ENCODE peak calls at places on chromosomes 5 and 9, in seven cellular contexts. V, I, J, K, T, A and F are unnamed samples.

GRCh38 chr5:146079695-146080361 is 25.5 kb downstream of the PLAC8L1 start:
- DNase-seq in A (no peak), I (no peak), K (peak; percentile 47), V (peak; percentile 47), T (no peak), J (no peak), F (no peak)

GRCh38 chr9:129656795-129657390 is 8.6 kb upstream of the PRRX2 start:
- DNase-seq in J (no peak), K (no peak), V (peak; percentile 87), I (no peak), A (peak; percentile 83), T (no peak), F (no peak)

GRCh38 chr9:72129271-72130156 is 19.7 kb upstream of the GDA start:
- DNase-seq in V (no peak), J (peak; percentile 52), K (no peak), A (no peak), T (no peak), I (no peak), F (no peak)

GRCh38 chr9:90169490-90169889 is 473.1 kb downstream of the DIRAS2 start:
- DNase-seq in J (no peak), T (no peak), A (no peak), K (no peak), I (no peak), V (no peak), F (no peak)

GRCh38 chr9:99821187-99822095 is at the start of gene NR4A3:
- DNase-seq in I (peak; percentile 96), J (peak; percentile 96), V (peak; percentile 92), A (peak; percentile 92), T (peak; percentile 99), K (peak; percentile 91), F (peak; percentile 88)

GRCh38 chr9:80492221-80492620 is 920.5 kb downstream of the TLE4 start:
- DNase-seq in I (peak; percentile 77), A (no peak), T (no peak), V (peak; percentile 16), J (peak; percentile 67), K (no peak), F (no peak)

GRCh38 chr5:159638954-159639559 is 277.2 kb upstream of the ADRA1B start:
- DNase-seq in T (no peak), A (no peak), K (no peak), J (no peak), I (no peak), V (no peak), F (no peak)

GRCh38 chr9:91783411-91783810 is 166.6 kb downstream of the ROR2 start:
- DNase-seq in T (peak; percentile 67), A (no peak), J (no peak), K (peak; percentile 20), I (no peak), V (no peak), F (no peak)

GRCh38 chr5:139650031-139650688 is 2.0 kb downstream of the CXXC5 start:
- DNase-seq in T (peak; percentile 75), K (peak; percentile 87), J (peak; percentile 56), A (no peak), V (no peak), I (peak; percentile 78), F (peak; percentile 22)

GRCh38 chr9:93037476-93037971 is 21.0 kb upstream of the SUSD3 start:
- DNase-seq in K (no peak), A (no peak), J (no peak), T (no peak), V (no peak), I (no peak), F (no peak)

GRCh38 chr9:20593551-20593950 is 28.7 kb downstream of the MLLT3 start:
- DNase-seq in I (no peak), K (no peak), J (no peak), A (no peak), V (no peak), T (no peak), F (no peak)

GRCh38 chr9:115016369-115016768 is 86.0 kb upstream of the TNFSF8 start:
- DNase-seq in A (no peak), K (no peak), V (no peak), T (no peak), I (no peak), J (no peak), F (no peak)

GRCh38 chr5:52853573-52854163 is 66.0 kb downstream of the ITGA1 start:
- DNase-seq in K (no peak), V (no peak), T (no peak), I (no peak), A (no peak), J (no peak), F (no peak)

GRCh38 chr9:25964239-25964638 is 286.0 kb upstream of the TUSC1 start:
- DNase-seq in J (no peak), A (peak; percentile 8), T (no peak), K (peak; percentile 80), V (peak; percentile 90), I (no peak), F (no peak)

GRCh38 chr9:127754761-127755557 is 19.9 kb upstream of the TOR2A start:
- DNase-seq in T (no peak), I (no peak), J (no peak), K (peak; percentile 90), A (no peak), V (no peak), F (no peak)

GRCh38 chr9:117487555-117488175 is 72.8 kb upstream of the ASTN2 start:
- DNase-seq in A (peak; percentile 44), K (peak; percentile 97), V (peak; percentile 40), J (peak; percentile 81), I (peak; percentile 86), T (peak; percentile 74), F (no peak)

GRCh38 chr9:127898433-127899199 is 787 bp downstream of the ST6GALNAC6 start:
- DNase-seq in J (no peak), K (peak; percentile 73), V (peak; percentile 26), I (no peak), T (peak; percentile 85), A (no peak), F (no peak)

GRCh38 chr9:10050016-10050415 is 562.8 kb downstream of the PTPRD start:
- DNase-seq in I (no peak), A (no peak), K (peak; percentile 54), J (no peak), T (no peak), V (no peak), F (no peak)

GRCh38 chr5:144028058-144028457 is 142.4 kb downstream of the YIPF5 start:
- DNase-seq in J (no peak), I (no peak), V (no peak), K (no peak), A (no peak), T (no peak), F (no peak)

GRCh38 chr5:154118832-154119442 is 71.6 kb upstream of the GALNT10 start:
- DNase-seq in K (peak; percentile 49), T (no peak), I (no peak), V (peak; percentile 83), J (no peak), A (no peak), F (no peak)

GRCh38 chr9:116806075-116806474 is 119.0 kb downstream of the TRIM32 start:
- DNase-seq in J (no peak), K (peak; percentile 80), A (no peak), I (no peak), T (no peak), V (peak; percentile 7), F (no peak)

DNA sequence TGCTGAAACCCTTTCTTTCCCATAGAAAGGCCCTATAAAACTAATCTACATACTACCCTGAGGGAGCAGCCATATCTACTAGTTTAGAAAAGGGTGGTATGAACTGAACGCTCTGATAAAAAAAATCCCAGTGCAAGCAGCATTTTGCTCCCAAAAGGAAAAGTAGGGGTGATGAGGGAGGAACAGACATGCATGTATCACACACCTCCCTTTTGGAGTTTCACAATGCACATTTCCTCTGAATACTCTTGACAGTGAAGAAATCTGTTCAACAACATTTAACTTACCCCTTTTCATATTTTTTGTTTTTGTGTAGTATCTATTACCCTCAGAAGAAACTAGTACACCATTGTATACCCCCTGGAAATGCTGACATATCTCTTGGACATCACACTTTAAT is 411.4 kb downstream of the MAT2B start:
- DNase-seq in I (no peak), A (no peak), J (no peak), K (no peak), V (no peak), T (no peak), F (no peak)
- H3K27ac ChIP-seq in I (peak overlapping the region; percentile 72), A (no peak overlapping the region), J (no peak overlapping the region), K (no peak overlapping the region), V (no peak overlapping the region), T (no peak overlapping the region), F (no peak overlapping the region)

DNA sequence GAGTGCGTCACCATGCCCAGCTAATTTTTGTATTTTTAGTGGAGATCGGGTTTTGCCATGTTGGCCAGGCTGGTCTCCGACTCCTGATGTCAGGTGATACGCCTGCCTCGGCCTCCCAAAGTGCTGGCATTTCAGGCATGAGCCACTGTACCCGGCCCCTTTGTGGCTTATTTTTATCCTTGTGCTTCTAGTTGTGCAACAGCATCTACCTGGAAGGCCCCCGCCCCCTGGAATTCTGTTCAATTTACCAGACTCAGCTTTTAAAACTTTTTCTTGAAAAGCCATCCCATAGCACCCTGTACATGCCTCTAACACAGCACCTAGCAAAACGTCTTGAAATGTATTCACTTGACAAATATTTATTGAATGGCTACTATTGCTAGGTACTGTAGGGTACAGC is 9.7 kb upstream of the GPBP1 start:
- DNase-seq in I (no peak), K (no peak), V (no peak), A (no peak), J (no peak), T (no peak), F (no peak)
- H3K9me3 ChIP-seq in I (no peaks in the 10 kb centered on the region), K (no peaks in the 10 kb centered on the region), V (no peaks in the 10 kb centered on the region), A (no peaks in the 10 kb centered on the region), J (no peaks in the 10 kb centered on the region), T (no peaks in the 10 kb centered on the region), F (no peaks in the 10 kb centered on the region)

GRCh38 chr5:107772418-107773310 is 101.9 kb upstream of the EFNA5 start:
- DNase-seq in I (no peak), A (no peak), V (no peak), T (no peak), J (no peak), K (peak; percentile 65), F (no peak)

GRCh38 chr5:107776506-107776905 is 105.8 kb upstream of the EFNA5 start:
- DNase-seq in V (no peak), I (no peak), T (no peak), A (no peak), J (no peak), K (no peak), F (no peak)

GRCh38 chr5:107771926-107772325 is 101.2 kb upstream of the EFNA5 start:
- DNase-seq in V (no peak), J (no peak), I (no peak), K (no peak), T (no peak), A (no peak), F (no peak)

GRCh38 chr5:107770051-107770450 is 99.3 kb upstream of the EFNA5 start:
- DNase-seq in T (no peak), V (no peak), A (no peak), K (no peak), I (no peak), J (no peak), F (no peak)

DNA sequence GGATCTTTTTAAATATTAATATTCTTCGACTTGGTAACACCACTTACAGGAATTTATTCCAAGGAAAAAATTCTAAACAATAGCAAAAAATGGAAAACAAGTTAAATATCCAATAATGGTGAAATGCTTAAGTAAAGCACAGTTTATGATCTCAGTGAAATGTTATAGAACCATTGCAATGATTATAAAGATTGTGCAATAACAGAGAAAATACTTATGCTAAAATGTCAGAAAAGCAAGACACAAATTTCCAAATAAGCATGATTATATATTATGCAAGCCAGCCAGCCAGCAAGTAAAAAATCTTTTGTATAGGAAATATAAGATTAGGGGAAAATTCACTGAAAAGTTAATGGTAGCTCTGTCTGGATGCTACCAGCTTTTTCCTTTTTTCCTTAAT is 102.7 kb upstream of the EFNA5 start:
- DNase-seq in K (no peak), I (no peak), T (no peak), V (no peak), J (no peak), A (no peak), F (no peak)
- H3K4me1 ChIP-seq in K (peaks cover 29% of the 10 kb centered on the region), I (no peaks in the 10 kb centered on the region), T (no peaks in the 10 kb centered on the region), V (no peaks in the 10 kb centered on the region), J (no peaks in the 10 kb centered on the region), A (no peaks in the 10 kb centered on the region), F (no peaks in the 10 kb centered on the region)

GRCh38 chr9:120289990-120290925 is 289.7 kb downstream of the CDK5RAP2 start:
- DNase-seq in K (no peak), T (no peak), A (no peak), J (no peak), I (no peak), V (no peak), F (no peak)
- H3K27ac ChIP-seq in K (no peak overlapping the region), T (no peak overlapping the region), A (no peak overlapping the region), J (no peak overlapping the region), I (no peak overlapping the region), V (no peak overlapping the region), F (no peak overlapping the region)